ENCODE peak calls at places on chromosomes 2 and 18, in four cellular contexts. E is choroid plexus epithelial cell, K is A549, D is RWPE2. S is an unnamed sample.
A peak's percentile ranks its signal among the peaks of the same experiment; 100 is the strongest.

GRCh38 chr2:105722726-105723297 is 21.9 kb upstream of the NCK2 start:
- DNase-seq in E (no peak), K (no peak), D (no peak), S (no peak)

GRCh38 chr2:121694398-121695178 is 42.1 kb downstream of the NIFK start:
- DNase-seq in E (peak; percentile 39), K (no peak), D (no peak), S (no peak)

GRCh38 chr2:85247591-85247990 is 80.2 kb downstream of the TGOLN2 start:
- DNase-seq in E (no peak), K (no peak), D (no peak), S (no peak)

GRCh38 chr18:74834424-74835309 is 237.0 kb downstream of the ZNF407 start:
- DNase-seq in E (peak; percentile 17), K (no peak), D (no peak), S (peak; percentile 22)

GRCh38 chr2:31675485-31675901 is 94.8 kb upstream of the SRD5A2 start:
- DNase-seq in E (no peak), K (no peak), D (no peak), S (peak; percentile 73)

GRCh38 chr18:52948878-52949444 is 609.0 kb downstream of the DCC start:
- DNase-seq in E (no peak), K (no peak), D (no peak), S (no peak)

GRCh38 chr2:88865801-88866353 is 174.4 kb downstream of the RPIA start:
- DNase-seq in E (peak; percentile 13), K (no peak), D (no peak), S (no peak)

GRCh38 chr2:10161206-10161931 is 38.8 kb downstream of the RRM2 start:
- DNase-seq in E (peak; percentile 14), K (no peak), D (no peak), S (no peak)

GRCh38 chr18:48470484-48471180 is 61.4 kb upstream of the ZBTB7C start:
- DNase-seq in E (no peak), K (no peak), D (no peak), S (no peak)

GRCh38 chr2:24877646-24878045 is 42.4 kb downstream of the ADCY3 start:
- DNase-seq in E (no peak), K (no peak), D (no peak), S (no peak)

GRCh38 chr18:10560457-10561045 is 34.7 kb downstream of the NAPG start:
- DNase-seq in E (peak; percentile 88), K (peak; percentile 35), D (no peak), S (peak; percentile 79)

GRCh38 chr2:238243496-238244076 is 3.7 kb upstream of the HES6 start:
- DNase-seq in E (no peak), K (no peak), D (peak; percentile 33), S (no peak)
- TF ChIP-seq CTCF in E (peak; percentile 6), K (no peak), D (no peak), S (no peak)

GRCh38 chr18:7735606-7736175 is 168.6 kb downstream of the PTPRM start:
- DNase-seq in E (no peak), K (no peak), D (no peak), S (peak; percentile 19)
- TF ChIP-seq CTCF in E (no peak), K (no peak), D (peak; percentile 5), S (no peak)

DNA sequence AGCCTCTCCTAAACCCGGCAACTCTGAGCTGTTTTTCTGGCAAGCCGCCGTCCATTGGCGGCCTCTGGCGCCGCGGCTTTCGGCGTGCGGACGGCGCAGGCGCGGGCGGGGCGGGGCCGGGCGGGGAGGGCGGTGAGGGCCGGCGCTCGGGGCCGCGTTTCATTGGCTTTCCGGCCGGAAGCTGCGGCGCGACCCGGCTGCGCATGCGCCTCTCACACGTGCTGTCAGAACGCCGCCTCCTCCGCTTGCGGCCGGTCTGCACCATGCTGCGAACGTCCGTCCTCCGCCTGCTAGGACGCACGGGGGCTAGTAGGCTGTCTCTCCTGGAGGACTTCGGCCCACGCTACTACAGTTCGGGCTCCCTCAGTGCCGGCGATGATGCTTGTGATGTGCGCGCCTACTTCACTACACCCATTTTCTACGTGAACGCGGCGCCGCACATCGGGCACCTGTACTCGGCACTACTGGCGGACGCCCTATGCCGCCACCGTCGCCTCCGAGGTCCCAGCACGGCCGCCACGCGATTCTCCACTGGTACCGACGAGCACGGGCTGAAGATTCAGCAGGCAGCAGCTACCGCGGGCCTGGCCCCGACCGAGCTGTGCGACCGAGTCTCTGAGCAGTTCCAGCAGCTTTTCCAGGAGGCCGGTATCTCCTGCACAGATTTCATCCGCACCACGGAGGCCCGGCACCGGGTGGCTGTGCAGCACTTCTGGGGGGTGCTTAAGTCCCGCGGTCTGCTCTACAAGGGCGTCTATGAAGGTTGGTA is at the start of gene MARS2:
- DNase-seq in E (peak; percentile 95), K (peak; percentile 74), D (peak; percentile 85), S (peak; percentile 92)
- TF ChIP-seq CTCF in E (no peak), K (no peak), D (peak; percentile 3), S (no peak)

DNA sequence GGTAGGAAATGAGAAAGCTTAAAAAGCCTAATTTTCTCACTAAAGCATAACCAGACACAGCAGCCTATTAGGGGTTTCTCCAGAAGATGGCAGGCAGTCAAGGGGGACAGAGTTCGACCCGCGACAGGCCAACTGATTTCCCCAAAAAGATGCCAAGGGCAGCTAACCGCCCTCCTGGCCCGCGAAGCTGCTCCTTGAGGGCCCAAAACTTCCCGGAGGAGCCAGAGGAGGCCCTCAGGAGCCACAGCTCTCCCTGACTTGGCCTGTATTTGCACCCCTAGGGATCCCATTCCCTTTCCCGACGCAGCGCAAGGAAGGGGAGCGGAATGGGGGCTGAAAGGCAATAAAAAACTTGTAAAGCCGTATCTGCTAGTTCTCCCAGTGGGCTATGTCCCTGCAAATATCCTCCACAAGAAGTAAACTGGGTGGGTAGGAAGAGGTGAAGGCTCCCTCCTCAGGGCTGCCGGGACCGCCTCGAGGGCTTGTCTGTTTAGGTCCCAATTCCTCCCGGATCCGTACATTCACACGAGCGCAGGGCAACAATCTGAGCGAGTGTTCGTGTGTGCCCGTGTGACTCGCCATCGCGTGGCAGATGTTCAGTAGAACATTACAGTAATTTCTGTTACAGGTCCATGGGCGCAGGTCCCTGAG is 756 bp upstream of the NAGK start:
- DNase-seq in E (no peak), K (no peak), D (no peak), S (no peak)
- TF ChIP-seq CTCF in E (peak; percentile 22), K (no peak), D (peak; percentile 6), S (no peak)

GRCh38 chr2:6990871-6991270 is 73.7 kb downstream of the RNF144A start:
- DNase-seq in E (no peak), K (no peak), D (no peak), S (no peak)
- TF ChIP-seq CTCF in E (no peak), K (no peak), D (no peak), S (no peak)

DNA sequence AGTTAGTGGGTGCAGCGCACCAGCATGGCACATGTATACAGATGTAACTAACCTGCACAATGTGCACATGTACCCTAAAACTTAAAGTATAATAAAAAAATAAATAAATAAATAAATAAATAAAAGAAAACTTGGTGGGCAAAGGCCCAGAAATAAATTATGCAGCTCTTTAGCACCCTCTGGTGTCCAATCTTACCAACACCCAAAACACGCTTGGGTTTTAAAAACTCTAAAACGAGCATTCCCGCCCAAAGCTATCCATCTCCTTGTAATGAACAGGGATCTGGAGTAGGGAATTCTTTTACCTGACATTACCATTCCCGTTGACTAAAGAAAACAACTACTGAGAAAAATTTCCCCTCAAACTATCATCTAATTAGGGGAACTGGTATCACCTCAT is 2005.9 kb upstream of the CELF4 start:
- DNase-seq in E (peak; percentile 61), K (peak; percentile 3), D (no peak), S (peak; percentile 27)
- TF ChIP-seq CTCF in E (peak; percentile 61), K (peak; percentile 24), D (no peak), S (peak; percentile 44)

GRCh38 chr18:77884454-77884853 is 634.8 kb downstream of the GALR1 start:
- DNase-seq in E (no peak), K (no peak), D (no peak), S (no peak)

GRCh38 chr18:77876319-77876865 is 626.7 kb downstream of the GALR1 start:
- DNase-seq in E (no peak), K (no peak), D (no peak), S (no peak)

GRCh38 chr18:77879829-77880228 is 630.2 kb downstream of the GALR1 start:
- DNase-seq in E (no peak), K (no peak), D (no peak), S (no peak)
- TF ChIP-seq CTCF in E (no peak), K (no peak), D (no peak), S (no peak)

S was measured in Calu3.